ENCODE peak calls at places on chromosomes 5 and 9, in four cellular contexts. One of them, this sample, is unnamed.

GRCh38 chr9:121620777-121621437 is 30.5 kb upstream of the DAB2IP start:
- DNase-seq in dorsolateral prefrontal cortex: peak
- DNase-seq in tibial nerve: no peak
- DNase-seq in AG10803: no peak
- DNase-seq in this sample: no peak

GRCh38 chr5:118984602-118985001 is 3.7 kb downstream of the DTWD2 start:
- DNase-seq in dorsolateral prefrontal cortex: no peak
- DNase-seq in tibial nerve: no peak
- DNase-seq in AG10803: peak
- DNase-seq in this sample: peak

GRCh38 chr9:128203024-128203841 is at the start of gene DNM1:
- DNase-seq in dorsolateral prefrontal cortex: peak
- DNase-seq in tibial nerve: no peak
- DNase-seq in AG10803: peak
- DNase-seq in this sample: peak

GRCh38 chr5:14240366-14240765 is 97.2 kb downstream of the TRIO start:
- DNase-seq in dorsolateral prefrontal cortex: no peak
- DNase-seq in tibial nerve: no peak
- DNase-seq in AG10803: peak
- DNase-seq in this sample: peak

GRCh38 chr5:157533011-157533481 is 42.5 kb downstream of the ADAM19 start:
- DNase-seq in dorsolateral prefrontal cortex: no peak
- DNase-seq in tibial nerve: no peak
- DNase-seq in AG10803: no peak
- DNase-seq in this sample: no peak

GRCh38 chr5:57566914-57567313 is 84.3 kb upstream of the ACTBL2 start:
- DNase-seq in dorsolateral prefrontal cortex: no peak
- DNase-seq in tibial nerve: no peak
- DNase-seq in AG10803: peak
- DNase-seq in this sample: peak

GRCh38 chr5:172102913-172103629 is 85.0 kb downstream of the STK10 start:
- DNase-seq in dorsolateral prefrontal cortex: peak
- DNase-seq in tibial nerve: no peak
- DNase-seq in AG10803: peak
- DNase-seq in this sample: peak

GRCh38 chr9:27054841-27055240 is 49.4 kb upstream of the LRRC19 start:
- DNase-seq in dorsolateral prefrontal cortex: no peak
- DNase-seq in tibial nerve: no peak
- DNase-seq in AG10803: no peak
- DNase-seq in this sample: no peak

GRCh38 chr5:154844800-154845199 is 5.6 kb downstream of the FAXDC2 start:
- DNase-seq in dorsolateral prefrontal cortex: no peak
- DNase-seq in tibial nerve: no peak
- DNase-seq in AG10803: no peak
- DNase-seq in this sample: no peak

GRCh38 chr5:75048457-75048953 is 3.9 kb downstream of the GCNT4 start:
- DNase-seq in dorsolateral prefrontal cortex: no peak
- DNase-seq in tibial nerve: no peak
- DNase-seq in AG10803: peak
- DNase-seq in this sample: peak

GRCh38 chr9:83239787-83240186 is 176.8 kb upstream of the RASEF start:
- DNase-seq in dorsolateral prefrontal cortex: no peak
- DNase-seq in tibial nerve: no peak
- DNase-seq in AG10803: peak
- DNase-seq in this sample: peak

GRCh38 chr5:168104811-168105481 is 186.5 kb upstream of the WWC1 start:
- DNase-seq in dorsolateral prefrontal cortex: no peak
- DNase-seq in tibial nerve: no peak
- DNase-seq in AG10803: no peak
- DNase-seq in this sample: no peak

GRCh38 chr5:168152660-168153059 is 138.8 kb upstream of the WWC1 start:
- DNase-seq in dorsolateral prefrontal cortex: no peak
- DNase-seq in tibial nerve: no peak
- DNase-seq in AG10803: peak
- DNase-seq in this sample: no peak

GRCh38 chr5:96196890-96197289 is 235.2 kb upstream of the ELL2 start:
- DNase-seq in dorsolateral prefrontal cortex: no peak
- DNase-seq in tibial nerve: no peak
- DNase-seq in AG10803: peak
- DNase-seq in this sample: no peak

GRCh38 chr5:139956342-139956741 is 86.8 kb downstream of the NRG2 start:
- DNase-seq in dorsolateral prefrontal cortex: no peak
- DNase-seq in tibial nerve: no peak
- DNase-seq in AG10803: no peak
- DNase-seq in this sample: no peak

GRCh38 chr5:127326438-127326837 is 35.8 kb downstream of the MEGF10 start:
- DNase-seq in dorsolateral prefrontal cortex: no peak
- DNase-seq in tibial nerve: no peak
- DNase-seq in AG10803: no peak
- DNase-seq in this sample: peak

GRCh38 chr5:160543395-160543794 is 121.7 kb downstream of the PTTG1 start:
- DNase-seq in dorsolateral prefrontal cortex: no peak
- DNase-seq in tibial nerve: no peak
- DNase-seq in AG10803: no peak
- DNase-seq in this sample: no peak

GRCh38 chr5:126360467-126360866 is 62.7 kb upstream of the GRAMD2B start:
- DNase-seq in dorsolateral prefrontal cortex: no peak
- DNase-seq in tibial nerve: no peak
- DNase-seq in AG10803: no peak
- DNase-seq in this sample: no peak

GRCh38 chr9:130313103-130313858 is 47.7 kb downstream of the HMCN2 start:
- DNase-seq in dorsolateral prefrontal cortex: peak
- DNase-seq in tibial nerve: no peak
- DNase-seq in AG10803: no peak
- DNase-seq in this sample: no peak

GRCh38 chr9:95724253-95724991 is 151.1 kb upstream of the ERCC6L2 start:
- DNase-seq in dorsolateral prefrontal cortex: no peak
- DNase-seq in tibial nerve: no peak
- DNase-seq in AG10803: no peak
- DNase-seq in this sample: no peak

GRCh38 chr5:149636861-149637246 is 55.6 kb downstream of the ARHGEF37 start:
- DNase-seq in dorsolateral prefrontal cortex: peak
- DNase-seq in tibial nerve: peak
- DNase-seq in AG10803: peak
- DNase-seq in this sample: peak

GRCh38 chr9:100324594-100325200 is 28.0 kb downstream of the TEX10 start:
- DNase-seq in dorsolateral prefrontal cortex: no peak
- DNase-seq in tibial nerve: no peak
- DNase-seq in AG10803: peak
- DNase-seq in this sample: peak

GRCh38 chr5:179762079-179762780 is 29.6 kb downstream of the MAML1 start:
- DNase-seq in dorsolateral prefrontal cortex: no peak
- DNase-seq in tibial nerve: no peak
- DNase-seq in AG10803: peak
- DNase-seq in this sample: peak

GRCh38 chr5:133240425-133241091 is 188.7 kb downstream of the HSPA4 start:
- DNase-seq in dorsolateral prefrontal cortex: no peak
- DNase-seq in tibial nerve: peak
- DNase-seq in AG10803: peak
- DNase-seq in this sample: peak

GRCh38 chr5:179262126-179262920 is 82.9 kb downstream of the ADAMTS2 start:
- DNase-seq in dorsolateral prefrontal cortex: no peak
- DNase-seq in tibial nerve: no peak
- DNase-seq in AG10803: no peak
- DNase-seq in this sample: no peak

GRCh38 chr5:146802945-146803522 is 75.5 kb downstream of the PPP2R2B start:
- DNase-seq in dorsolateral prefrontal cortex: no peak
- DNase-seq in tibial nerve: no peak
- DNase-seq in AG10803: no peak
- DNase-seq in this sample: no peak

GRCh38 chr5:150144211-150144801 is 11.3 kb downstream of the PDGFRB start:
- DNase-seq in dorsolateral prefrontal cortex: no peak
- DNase-seq in tibial nerve: peak
- DNase-seq in AG10803: peak
- DNase-seq in this sample: peak

GRCh38 chr9:126223798-126224531 is 102.7 kb upstream of the MVB12B start:
- DNase-seq in dorsolateral prefrontal cortex: no peak
- DNase-seq in tibial nerve: no peak
- DNase-seq in AG10803: no peak
- DNase-seq in this sample: no peak

GRCh38 chr9:36997414-36997813 is 36.7 kb downstream of the PAX5 start:
- DNase-seq in dorsolateral prefrontal cortex: no peak
- DNase-seq in tibial nerve: no peak
- DNase-seq in AG10803: peak
- DNase-seq in this sample: no peak

GRCh38 chr5:131068893-131069643 is 96.0 kb downstream of the HINT1 start:
- DNase-seq in dorsolateral prefrontal cortex: no peak
- DNase-seq in tibial nerve: no peak
- DNase-seq in AG10803: no peak
- DNase-seq in this sample: no peak

GRCh38 chr5:146016764-146017484 is 80.5 kb downstream of the SH3RF2 start:
- DNase-seq in dorsolateral prefrontal cortex: no peak
- DNase-seq in tibial nerve: no peak
- DNase-seq in AG10803: no peak
- DNase-seq in this sample: peak

GRCh38 chr9:85521331-85522197 is 220.2 kb downstream of the AGTPBP1 start:
- DNase-seq in dorsolateral prefrontal cortex: peak
- DNase-seq in tibial nerve: no peak
- DNase-seq in AG10803: peak
- DNase-seq in this sample: no peak

GRCh38 chr9:84317563-84317962 is 23.0 kb downstream of the SLC28A3 start:
- DNase-seq in dorsolateral prefrontal cortex: no peak
- DNase-seq in tibial nerve: no peak
- DNase-seq in AG10803: no peak
- DNase-seq in this sample: no peak

GRCh38 chr9:112333639-112334318 is 360 bp upstream of the PTBP3 start:
- DNase-seq in dorsolateral prefrontal cortex: peak
- DNase-seq in tibial nerve: peak
- DNase-seq in AG10803: peak
- DNase-seq in this sample: peak

GRCh38 chr5:137935190-137935589 is 45.9 kb downstream of the PKD2L2 start:
- DNase-seq in dorsolateral prefrontal cortex: no peak
- DNase-seq in tibial nerve: no peak
- DNase-seq in AG10803: no peak
- DNase-seq in this sample: no peak

GRCh38 chr5:154038241-154038603 is 488 bp downstream of the FAM114A2 start:
- DNase-seq in dorsolateral prefrontal cortex: peak
- DNase-seq in tibial nerve: no peak
- DNase-seq in AG10803: no peak
- DNase-seq in this sample: no peak

GRCh38 chr5:119389288-119390065 is 33.7 kb downstream of the TNFAIP8 start:
- DNase-seq in dorsolateral prefrontal cortex: no peak
- DNase-seq in tibial nerve: no peak
- DNase-seq in AG10803: peak
- DNase-seq in this sample: no peak

GRCh38 chr5:78665519-78665918 is 16.9 kb upstream of the LHFPL2 start:
- DNase-seq in dorsolateral prefrontal cortex: no peak
- DNase-seq in tibial nerve: no peak
- DNase-seq in AG10803: no peak
- DNase-seq in this sample: no peak

DNA sequence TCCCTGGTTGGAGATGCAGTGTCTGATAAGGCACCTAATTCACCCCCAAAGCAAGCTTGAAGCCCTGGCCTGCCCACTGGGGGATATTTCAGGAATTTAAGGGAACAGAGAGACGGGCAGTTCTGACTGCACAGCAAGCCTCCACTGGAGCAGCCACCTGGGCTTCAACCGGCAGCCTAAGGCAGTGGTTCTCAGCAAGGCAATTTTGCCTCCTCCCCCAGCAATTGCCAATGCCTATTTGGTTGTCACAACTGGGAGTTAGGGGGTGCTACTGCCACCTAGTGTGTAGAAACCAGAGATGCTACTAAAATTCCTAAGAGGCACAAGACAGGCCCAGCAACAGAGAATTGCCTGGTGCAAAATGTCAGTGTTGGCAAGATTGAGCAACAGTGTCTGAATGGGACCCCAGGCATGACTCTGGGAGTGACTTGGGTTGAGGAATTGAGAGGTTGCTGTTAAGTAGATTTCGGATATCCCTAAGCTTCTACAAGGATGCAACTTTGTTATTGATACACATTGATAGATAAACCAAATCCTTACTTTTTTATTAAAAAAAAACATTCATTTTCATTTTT is 58.7 kb upstream of the CTSL start:
- DNase-seq in dorsolateral prefrontal cortex: no peak
- DNase-seq in tibial nerve: no peak
- DNase-seq in AG10803: no peak
- DNase-seq in this sample: peak
- TF ChIP-seq CTCF in dorsolateral prefrontal cortex: no peak
- TF ChIP-seq CTCF in tibial nerve: no peak
- TF ChIP-seq CTCF in AG10803: peak
- TF ChIP-seq CTCF in this sample: peak

GRCh38 chr9:1707291-1707690 is 307.9 kb upstream of the SMARCA2 start:
- DNase-seq in dorsolateral prefrontal cortex: no peak
- DNase-seq in tibial nerve: no peak
- DNase-seq in AG10803: no peak
- DNase-seq in this sample: no peak

GRCh38 chr9:1708215-1708614 is 306.9 kb upstream of the SMARCA2 start:
- DNase-seq in dorsolateral prefrontal cortex: no peak
- DNase-seq in tibial nerve: no peak
- DNase-seq in AG10803: no peak
- DNase-seq in this sample: no peak

GRCh38 chr9:1712861-1713260 is 302.3 kb upstream of the SMARCA2 start:
- DNase-seq in dorsolateral prefrontal cortex: no peak
- DNase-seq in tibial nerve: no peak
- DNase-seq in AG10803: no peak
- DNase-seq in this sample: no peak

GRCh38 chr9:1709347-1709746 is 305.8 kb upstream of the SMARCA2 start:
- DNase-seq in dorsolateral prefrontal cortex: no peak
- DNase-seq in tibial nerve: no peak
- DNase-seq in AG10803: peak
- DNase-seq in this sample: peak
- TF ChIP-seq CTCF in dorsolateral prefrontal cortex: no peak
- TF ChIP-seq CTCF in tibial nerve: no peak
- TF ChIP-seq CTCF in AG10803: peak
- TF ChIP-seq CTCF in this sample: no peak

DNA sequence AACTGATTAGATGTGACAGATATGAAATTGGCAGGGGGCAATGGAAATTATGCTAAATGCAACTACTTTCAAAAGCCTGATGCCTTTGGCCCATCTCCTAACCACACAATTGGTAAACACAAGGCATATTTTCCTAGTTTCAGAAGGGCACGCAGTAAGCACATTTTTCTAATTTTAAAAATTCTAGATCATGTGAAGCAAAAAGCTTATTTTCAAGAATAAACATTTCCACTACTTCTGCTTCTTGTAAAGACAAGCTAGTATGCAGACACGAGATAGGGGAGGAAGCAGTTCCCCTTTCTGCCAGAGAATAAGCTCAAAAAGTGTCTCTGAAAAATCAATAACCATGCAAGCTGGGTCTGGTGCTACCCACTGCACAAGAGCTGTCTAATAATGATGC is 67.7 kb downstream of the ABCA1 start:
- DNase-seq in dorsolateral prefrontal cortex: no peak
- DNase-seq in tibial nerve: no peak
- DNase-seq in AG10803: peak
- DNase-seq in this sample: no peak
- TF ChIP-seq CTCF in dorsolateral prefrontal cortex: no peak
- TF ChIP-seq CTCF in tibial nerve: no peak
- TF ChIP-seq CTCF in AG10803: no peak
- TF ChIP-seq CTCF in this sample: no peak

DNA sequence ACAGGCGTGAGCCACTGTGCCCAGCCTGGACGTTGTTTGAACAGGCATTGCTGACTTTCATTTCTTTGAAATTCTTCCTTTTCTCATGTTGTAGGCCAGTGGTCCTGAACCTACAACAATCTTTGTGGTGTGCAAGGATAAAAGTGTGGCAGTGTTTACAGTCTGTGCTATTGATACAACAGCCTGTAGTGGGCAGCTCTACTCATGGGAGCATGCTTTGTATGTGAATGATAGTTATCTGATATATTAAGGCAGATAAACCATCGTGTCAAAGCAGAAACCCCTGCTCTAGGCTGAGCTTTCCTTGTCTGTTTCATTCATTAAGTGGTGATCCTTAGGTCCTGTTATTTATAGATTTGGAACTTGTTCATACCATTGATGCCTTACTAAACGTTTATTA is 42.6 kb downstream of the CSNK1G3 start:
- DNase-seq in dorsolateral prefrontal cortex: no peak
- DNase-seq in tibial nerve: no peak
- DNase-seq in AG10803: no peak
- DNase-seq in this sample: no peak
- TF ChIP-seq CTCF in dorsolateral prefrontal cortex: no peak
- TF ChIP-seq CTCF in tibial nerve: no peak
- TF ChIP-seq CTCF in AG10803: no peak
- TF ChIP-seq CTCF in this sample: no peak

This sample was measured in cardiac fibroblast.